ENCODE peak calls at places on chromosomes 5 and 9, in seven cellular contexts. One of them, this sample, is unnamed.

GRCh38 chr9:33506626-33507370 is 17.3 kb upstream of the ANKRD18B start:
- DNase-seq in GM12878: no peak
- DNase-seq in HCT116: peak; percentile 27
- DNase-seq in HepG2: peak; percentile 31
- DNase-seq in K562: no peak
- DNase-seq in H1: no peak
- DNase-seq in SK-N-SH: no peak
- DNase-seq in this sample: no peak

GRCh38 chr5:61304611-61305369 is 27.3 kb upstream of the ZSWIM6 start:
- DNase-seq in HepG2: peak; percentile 54
- DNase-seq in HCT116: peak; percentile 55
- DNase-seq in H1: no peak
- DNase-seq in SK-N-SH: no peak
- DNase-seq in GM12878: no peak
- DNase-seq in K562: no peak
- DNase-seq in this sample: peak; percentile 83

GRCh38 chr5:90747693-90748092 is 189.1 kb downstream of the ADGRV1 start:
- DNase-seq in K562: no peak
- DNase-seq in H1: no peak
- DNase-seq in SK-N-SH: no peak
- DNase-seq in HepG2: no peak
- DNase-seq in HCT116: no peak
- DNase-seq in GM12878: no peak
- DNase-seq in this sample: no peak

GRCh38 chr5:143078321-143078720 is 308.1 kb downstream of the ARHGAP26 start:
- DNase-seq in SK-N-SH: no peak
- DNase-seq in H1: no peak
- DNase-seq in K562: no peak
- DNase-seq in HepG2: no peak
- DNase-seq in HCT116: no peak
- DNase-seq in GM12878: no peak
- DNase-seq in this sample: no peak

GRCh38 chr5:14871084-14871572 is 450 bp downstream of the ANKH start:
- DNase-seq in K562: peak; percentile 18
- DNase-seq in GM12878: no peak
- DNase-seq in H1: no peak
- DNase-seq in HCT116: no peak
- DNase-seq in SK-N-SH: no peak
- DNase-seq in HepG2: no peak
- DNase-seq in this sample: no peak

GRCh38 chr9:69433426-69433825 is 108.4 kb downstream of the ENTREP1 start:
- DNase-seq in SK-N-SH: no peak
- DNase-seq in H1: no peak
- DNase-seq in GM12878: no peak
- DNase-seq in HepG2: no peak
- DNase-seq in K562: no peak
- DNase-seq in HCT116: no peak
- DNase-seq in this sample: no peak

GRCh38 chr5:171127314-171127713 is 181.7 kb upstream of the TLX3 start:
- DNase-seq in GM12878: no peak
- DNase-seq in HCT116: no peak
- DNase-seq in H1: no peak
- DNase-seq in K562: no peak
- DNase-seq in HepG2: no peak
- DNase-seq in SK-N-SH: no peak
- DNase-seq in this sample: no peak

GRCh38 chr9:103941104-103941503 is 153.0 kb upstream of the SMC2 start:
- DNase-seq in HepG2: no peak
- DNase-seq in HCT116: no peak
- DNase-seq in SK-N-SH: no peak
- DNase-seq in H1: no peak
- DNase-seq in GM12878: no peak
- DNase-seq in K562: no peak
- DNase-seq in this sample: no peak

GRCh38 chr9:12766357-12766756 is 8.5 kb upstream of the LURAP1L start:
- DNase-seq in GM12878: no peak
- DNase-seq in SK-N-SH: no peak
- DNase-seq in HepG2: no peak
- DNase-seq in H1: no peak
- DNase-seq in HCT116: no peak
- DNase-seq in K562: no peak
- DNase-seq in this sample: no peak

GRCh38 chr9:76373173-76373771 is 21.0 kb downstream of the RFK start:
- DNase-seq in HCT116: no peak
- DNase-seq in H1: no peak
- DNase-seq in SK-N-SH: no peak
- DNase-seq in K562: no peak
- DNase-seq in GM12878: no peak
- DNase-seq in HepG2: peak; percentile 93
- DNase-seq in this sample: no peak

GRCh38 chr5:20286512-20286911 is 298.5 kb upstream of the CDH18 start:
- DNase-seq in HCT116: no peak
- DNase-seq in HepG2: no peak
- DNase-seq in SK-N-SH: no peak
- DNase-seq in K562: no peak
- DNase-seq in H1: no peak
- DNase-seq in GM12878: no peak
- DNase-seq in this sample: no peak

GRCh38 chr5:135455876-135456237 is 3.7 kb upstream of the TIFAB start:
- DNase-seq in GM12878: no peak
- DNase-seq in H1: no peak
- DNase-seq in HepG2: no peak
- DNase-seq in K562: no peak
- DNase-seq in SK-N-SH: no peak
- DNase-seq in HCT116: no peak
- DNase-seq in this sample: no peak

GRCh38 chr5:95083606-95084005 is 201.3 kb downstream of the MCTP1 start:
- DNase-seq in HCT116: no peak
- DNase-seq in SK-N-SH: no peak
- DNase-seq in H1: no peak
- DNase-seq in K562: no peak
- DNase-seq in GM12878: no peak
- DNase-seq in HepG2: no peak
- DNase-seq in this sample: no peak

GRCh38 chr5:140141241-140141640 is 15.5 kb downstream of the IGIP start:
- DNase-seq in H1: no peak
- DNase-seq in SK-N-SH: no peak
- DNase-seq in K562: no peak
- DNase-seq in GM12878: no peak
- DNase-seq in HCT116: no peak
- DNase-seq in HepG2: no peak
- DNase-seq in this sample: no peak

GRCh38 chr9:131697908-131698714 is 41.8 kb downstream of the RAPGEF1 start:
- DNase-seq in HCT116: no peak
- DNase-seq in SK-N-SH: no peak
- DNase-seq in GM12878: no peak
- DNase-seq in HepG2: no peak
- DNase-seq in H1: no peak
- DNase-seq in K562: peak; percentile 51
- DNase-seq in this sample: no peak

GRCh38 chr5:135979510-135979909 is 24.7 kb upstream of the LECT2 start:
- DNase-seq in HCT116: no peak
- DNase-seq in SK-N-SH: no peak
- DNase-seq in HepG2: no peak
- DNase-seq in GM12878: no peak
- DNase-seq in K562: no peak
- DNase-seq in H1: no peak
- DNase-seq in this sample: no peak

GRCh38 chr9:132507670-132508469 is 74.5 kb upstream of the BARHL1 start:
- DNase-seq in K562: peak; percentile 87
- DNase-seq in H1: peak; percentile 43
- DNase-seq in GM12878: no peak
- DNase-seq in HCT116: peak; percentile 37
- DNase-seq in HepG2: peak; percentile 35
- DNase-seq in SK-N-SH: peak; percentile 92
- DNase-seq in this sample: peak; percentile 96

GRCh38 chr5:142439208-142439607 is 114.4 kb upstream of the SPRY4 start:
- DNase-seq in SK-N-SH: no peak
- DNase-seq in H1: no peak
- DNase-seq in HCT116: no peak
- DNase-seq in K562: no peak
- DNase-seq in GM12878: no peak
- DNase-seq in HepG2: no peak
- DNase-seq in this sample: no peak

GRCh38 chr5:147234825-147235635 is at the start of gene STK32A:
- DNase-seq in SK-N-SH: peak; percentile 80
- DNase-seq in HCT116: no peak
- DNase-seq in H1: peak; percentile 59
- DNase-seq in GM12878: no peak
- DNase-seq in HepG2: no peak
- DNase-seq in K562: no peak
- DNase-seq in this sample: no peak

GRCh38 chr9:97491216-97491999 is 10.1 kb upstream of the TMOD1 start:
- DNase-seq in H1: no peak
- DNase-seq in SK-N-SH: no peak
- DNase-seq in GM12878: no peak
- DNase-seq in HCT116: no peak
- DNase-seq in K562: no peak
- DNase-seq in HepG2: no peak
- DNase-seq in this sample: no peak

GRCh38 chr9:97484134-97484533 is 17.3 kb upstream of the TMOD1 start:
- DNase-seq in K562: no peak
- DNase-seq in HCT116: no peak
- DNase-seq in GM12878: no peak
- DNase-seq in HepG2: no peak
- DNase-seq in H1: no peak
- DNase-seq in SK-N-SH: no peak
- DNase-seq in this sample: no peak

GRCh38 chr9:97487880-97488279 is 13.6 kb upstream of the TMOD1 start:
- DNase-seq in SK-N-SH: no peak
- DNase-seq in HCT116: no peak
- DNase-seq in H1: no peak
- DNase-seq in K562: no peak
- DNase-seq in HepG2: no peak
- DNase-seq in GM12878: no peak
- DNase-seq in this sample: no peak

GRCh38 chr9:97487107-97487506 is 14.4 kb upstream of the TMOD1 start:
- DNase-seq in H1: no peak
- DNase-seq in K562: no peak
- DNase-seq in HCT116: no peak
- DNase-seq in HepG2: peak; percentile 37
- DNase-seq in SK-N-SH: no peak
- DNase-seq in GM12878: no peak
- DNase-seq in this sample: no peak
- TF ChIP-seq JUND in H1: no peak
- TF ChIP-seq JUND in K562: no peak
- TF ChIP-seq JUND in HCT116: no peak
- TF ChIP-seq JUND in HepG2: no peak
- TF ChIP-seq JUND in SK-N-SH: no peak
- TF ChIP-seq JUND in GM12878: no peak
- TF ChIP-seq JUND in this sample: no peak

GRCh38 chr5:36730537-36731216 is 124.3 kb downstream of the SLC1A3 start:
- DNase-seq in H1: no peak
- DNase-seq in HepG2: no peak
- DNase-seq in K562: no peak
- DNase-seq in HCT116: no peak
- DNase-seq in GM12878: no peak
- DNase-seq in SK-N-SH: no peak
- DNase-seq in this sample: peak; percentile 32

GRCh38 chr5:36726767-36727166 is 120.4 kb downstream of the SLC1A3 start:
- DNase-seq in SK-N-SH: no peak
- DNase-seq in GM12878: no peak
- DNase-seq in HepG2: no peak
- DNase-seq in H1: no peak
- DNase-seq in K562: no peak
- DNase-seq in HCT116: no peak
- DNase-seq in this sample: no peak

GRCh38 chr5:36726317-36726716 is 119.9 kb downstream of the SLC1A3 start:
- DNase-seq in HepG2: no peak
- DNase-seq in HCT116: no peak
- DNase-seq in H1: no peak
- DNase-seq in K562: no peak
- DNase-seq in SK-N-SH: no peak
- DNase-seq in GM12878: no peak
- DNase-seq in this sample: no peak

GRCh38 chr5:36724429-36725332 is 118.3 kb downstream of the SLC1A3 start:
- DNase-seq in SK-N-SH: no peak
- DNase-seq in H1: no peak
- DNase-seq in K562: peak; percentile 77
- DNase-seq in GM12878: peak; percentile 94
- DNase-seq in HepG2: no peak
- DNase-seq in HCT116: no peak
- DNase-seq in this sample: peak; percentile 46

DNA sequence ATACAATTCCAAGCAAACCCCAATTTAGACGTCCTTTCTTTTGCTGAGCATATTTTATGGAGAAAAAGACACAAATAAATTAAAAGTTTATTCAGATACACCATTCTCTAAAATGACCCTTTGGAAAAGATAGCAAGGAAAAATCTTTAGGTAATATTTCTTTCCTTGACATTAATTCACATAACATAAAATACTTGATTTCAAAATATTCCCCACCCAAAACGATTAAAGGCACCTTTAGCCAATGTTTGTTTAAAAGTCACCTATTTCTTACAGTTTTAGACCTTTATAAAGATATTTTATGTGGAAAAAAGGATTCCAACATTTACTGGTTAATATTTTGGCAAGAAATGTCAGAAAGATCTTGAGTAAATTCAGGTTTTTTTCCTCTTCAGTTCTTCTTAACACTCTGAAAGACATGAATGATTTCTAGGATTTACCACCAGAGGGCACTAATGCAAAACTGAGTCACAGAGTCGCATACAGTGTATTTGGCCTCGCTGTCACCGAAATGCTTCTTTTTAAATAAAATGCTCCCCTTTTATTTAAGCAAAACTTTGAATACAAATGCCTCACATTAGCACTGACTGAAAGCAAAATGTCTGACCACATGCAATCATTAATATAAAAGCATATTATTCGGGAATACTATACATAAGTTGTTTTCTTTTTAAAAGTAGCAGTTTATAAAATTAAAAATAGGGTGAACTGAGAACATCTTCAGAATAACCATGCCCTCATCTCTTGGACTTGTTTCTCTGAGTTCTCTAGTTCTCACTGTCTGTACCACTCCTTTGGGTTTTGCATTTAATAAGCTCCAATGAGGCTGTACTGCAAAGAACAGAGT is 122.5 kb downstream of the SLC1A3 start:
- DNase-seq in HepG2: peak; percentile 65
- DNase-seq in GM12878: no peak
- DNase-seq in HCT116: no peak
- DNase-seq in SK-N-SH: peak; percentile 56
- DNase-seq in K562: peak; percentile 57
- DNase-seq in H1: no peak
- DNase-seq in this sample: peak; percentile 53
- TF ChIP-seq JUND in HepG2: no peak
- TF ChIP-seq JUND in GM12878: no peak
- TF ChIP-seq JUND in HCT116: no peak
- TF ChIP-seq JUND in SK-N-SH: no peak
- TF ChIP-seq JUND in K562: no peak
- TF ChIP-seq JUND in H1: no peak
- TF ChIP-seq JUND in this sample: no peak

GRCh38 chr9:137606734-137607138 is 1.2 kb downstream of the ARRDC1 start:
- DNase-seq in GM12878: no peak
- DNase-seq in H1: no peak
- DNase-seq in SK-N-SH: no peak
- DNase-seq in K562: no peak
- DNase-seq in HCT116: no peak
- DNase-seq in HepG2: no peak
- DNase-seq in this sample: no peak
- TF ChIP-seq JUND in GM12878: no peak
- TF ChIP-seq JUND in H1: no peak
- TF ChIP-seq JUND in SK-N-SH: no peak
- TF ChIP-seq JUND in K562: no peak
- TF ChIP-seq JUND in HCT116: no peak
- TF ChIP-seq JUND in HepG2: no peak
- TF ChIP-seq JUND in this sample: no peak

GRCh38 chr9:120872775-120873502 is 4.0 kb downstream of the PHF19 start:
- DNase-seq in SK-N-SH: no peak
- DNase-seq in GM12878: no peak
- DNase-seq in HepG2: no peak
- DNase-seq in H1: no peak
- DNase-seq in K562: no peak
- DNase-seq in HCT116: no peak
- DNase-seq in this sample: no peak
- TF ChIP-seq JUND in SK-N-SH: no peak
- TF ChIP-seq JUND in GM12878: no peak
- TF ChIP-seq JUND in HepG2: no peak
- TF ChIP-seq JUND in H1: no peak
- TF ChIP-seq JUND in K562: no peak
- TF ChIP-seq JUND in HCT116: no peak
- TF ChIP-seq JUND in this sample: no peak